ENCODE peak calls at places on chromosome 14, in ten cellular contexts. D is NCI-H2081; I is stomach; Y is Peyer's patch; U is amygdala; V is HEK293T; M is kidney epithelial cell; Z is stimulated activated CD8-positive, alpha-beta memory T cell treated with anti-CD3 and anti-CD28 coated beads, Interleukin-7, amount 100 ng/mL, for 1 hour; A is activated T-helper 9 cell treated with anti-CD3 and anti-CD28 coated beads, Interleukin-2, amount 50 U/mL, for 16 hours; G is fibroblast of lung. H is an unnamed sample.

GRCh38 chr14:22882529-22883190 is 362 bp upstream of the REM2 start:
- DNase-seq in D (peak), V (peak), I (peak), U (no peak), Z (no peak), G (peak), A (no peak), Y (peak), M (no peak), H (no peak)

GRCh38 chr14:78836777-78837176 is 666.6 kb downstream of the NRXN3 start:
- DNase-seq in M (peak), Y (peak), V (peak), D (peak), I (peak), A (no peak), U (no peak), Z (no peak), G (peak), H (no peak)

GRCh38 chr14:54173782-54174181 is 217.2 kb upstream of the BMP4 start:
- DNase-seq in V (no peak), Z (no peak), D (no peak), M (no peak), A (no peak), Y (no peak), U (no peak), I (no peak), G (peak), H (no peak)

GRCh38 chr14:57748279-57748678 is 117.6 kb downstream of the SLC35F4 start:
- DNase-seq in M (no peak), Z (no peak), A (no peak), D (no peak), Y (no peak), U (no peak), V (no peak), I (no peak), G (no peak), H (no peak)

GRCh38 chr14:34650786-34651584 is 21.0 kb upstream of the SNX6 start:
- DNase-seq in D (no peak), I (no peak), Z (no peak), V (no peak), Y (no peak), G (peak), M (peak), U (no peak), A (no peak), H (no peak)

GRCh38 chr14:88667555-88668273 is 104.9 kb downstream of the ZC3H14 start:
- DNase-seq in Z (no peak), U (peak), G (peak), D (peak), I (peak), A (no peak), V (peak), Y (peak), M (peak), H (no peak)

GRCh38 chr14:72699852-72700257 is 194.0 kb downstream of the DPF3 start:
- DNase-seq in Y (no peak), A (no peak), D (no peak), V (no peak), G (peak), Z (no peak), I (no peak), U (no peak), M (no peak), H (peak)

GRCh38 chr14:90454041-90455000 is 57.5 kb downstream of the CALM1 start:
- DNase-seq in A (no peak), D (peak), I (peak), Y (peak), M (peak), G (peak), V (peak), U (peak), Z (no peak), H (peak)

GRCh38 chr14:61696753-61697318 is 1.5 kb downstream of the HIF1A start:
- DNase-seq in G (no peak), U (no peak), D (no peak), Y (no peak), A (no peak), V (no peak), M (no peak), Z (no peak), I (no peak), H (no peak)

GRCh38 chr14:95040723-95041476 is 116.4 kb downstream of the DICER1 start:
- DNase-seq in D (no peak), Y (peak), U (no peak), M (no peak), Z (no peak), A (no peak), G (no peak), I (peak), V (no peak), H (no peak)

GRCh38 chr14:38016497-38016896 is 191.2 kb upstream of the SSTR1 start:
- DNase-seq in M (no peak), I (no peak), Y (no peak), Z (no peak), D (no peak), A (no peak), U (no peak), G (no peak), V (no peak), H (no peak)

GRCh38 chr14:76826122-76826521 is at the start of gene LRRC74A:
- DNase-seq in Y (no peak), G (no peak), D (no peak), U (no peak), Z (no peak), V (no peak), M (no peak), A (no peak), I (no peak), H (no peak)

GRCh38 chr14:54564799-54565235 is 2.1 kb upstream of the SAMD4A start:
- DNase-seq in D (peak), A (no peak), Z (no peak), I (no peak), G (peak), Y (no peak), M (no peak), V (no peak), U (no peak), H (no peak)

GRCh38 chr14:52015411-52016030 is 26.2 kb downstream of the RTRAF start:
- DNase-seq in I (peak), Z (no peak), Y (no peak), G (no peak), U (peak), M (no peak), A (no peak), V (peak), D (peak), H (no peak)

GRCh38 chr14:60757617-60758016 is 23.1 kb downstream of the MNAT1 start:
- DNase-seq in U (no peak), G (peak), Z (no peak), A (no peak), V (no peak), D (peak), I (no peak), M (no peak), Y (no peak), H (no peak)

GRCh38 chr14:102776761-102777710 is at the start of gene TRAF3:
- DNase-seq in D (peak), A (peak), M (no peak), U (no peak), V (peak), Z (peak), Y (peak), I (peak), G (peak), H (peak)